ENCODE peak calls at places on chromosomes 4 and X, in nine cellular contexts. B is upper lobe of left lung, Q is testis, A is tibial nerve, K is IMR-90, S is heart left ventricle, C is esophagus squamous epithelium, P is transverse colon, H is K562. D is an unnamed sample.

GRCh38 chrX:111445485-111445884 is 33.5 kb upstream of the DCX start:
- DNase-seq in K (peak), Q (no peak), B (no peak), S (no peak), P (no peak), A (peak), H (peak), C (no peak), D (no peak)

GRCh38 chr4:153542131-153542530 is 76.0 kb downstream of the TMEM131L start:
- DNase-seq in H (no peak), K (no peak), B (no peak), P (no peak), S (no peak), A (no peak), C (no peak), Q (no peak), D (no peak)

GRCh38 chrX:63917296-63917695 is 132.3 kb upstream of the ARHGEF9 start:
- DNase-seq in C (no peak), S (no peak), Q (no peak), B (no peak), K (no peak), P (no peak), H (no peak), A (no peak), D (no peak)

GRCh38 chr4:80803337-80803736 is 227.2 kb upstream of the BMP3 start:
- DNase-seq in A (no peak), H (no peak), S (no peak), P (no peak), K (no peak), C (no peak), Q (no peak), B (no peak), D (no peak)

GRCh38 chr4:112813790-112814189 is 176.8 kb downstream of the LARP7 start:
- DNase-seq in H (no peak), Q (no peak), C (no peak), K (peak), A (no peak), S (no peak), P (no peak), B (no peak), D (no peak)

GRCh38 chr4:75892508-75892907 is 9.7 kb downstream of the PPEF2 start:
- DNase-seq in P (no peak), K (no peak), C (no peak), Q (no peak), A (no peak), S (no peak), H (peak), B (no peak), D (no peak)

GRCh38 chrX:121851033-121851432 is 803.6 kb downstream of the GLUD2 start:
- DNase-seq in H (no peak), K (no peak), Q (no peak), S (no peak), B (no peak), C (no peak), P (no peak), A (no peak), D (no peak)

GRCh38 chr4:2330119-2331042 is 68.5 kb upstream of the MXD4 start:
- DNase-seq in Q (no peak), H (no peak), K (peak), A (no peak), P (no peak), C (no peak), S (no peak), B (no peak), D (peak)

GRCh38 chr4:161792991-161793390 is 370.8 kb downstream of the FSTL5 start:
- DNase-seq in S (no peak), A (no peak), C (no peak), K (no peak), B (no peak), P (no peak), Q (no peak), H (no peak), D (no peak)

GRCh38 chrX:22424919-22425318 is 152.2 kb downstream of the CBLL2 start:
- DNase-seq in K (no peak), P (no peak), H (no peak), S (no peak), A (no peak), B (no peak), C (no peak), Q (no peak), D (no peak)

GRCh38 chr4:24476209-24476781 is 108.1 kb downstream of the DHX15 start:
- DNase-seq in B (no peak), H (peak), K (peak), C (no peak), Q (no peak), A (no peak), S (no peak), P (no peak), D (peak)

GRCh38 chr4:133801858-133802257 is 399.7 kb downstream of the PABPC4L start:
- DNase-seq in P (no peak), A (no peak), C (no peak), Q (no peak), S (no peak), K (no peak), B (no peak), H (no peak), D (no peak)

GRCh38 chr4:76204936-76205335 is 8.7 kb downstream of the SCARB2 start:
- DNase-seq in Q (no peak), P (no peak), H (no peak), K (no peak), C (no peak), B (no peak), S (no peak), A (no peak), D (no peak)

GRCh38 chrX:15235001-15235400 is 34.9 kb downstream of the ASB9 start:
- DNase-seq in P (no peak), B (no peak), S (no peak), C (no peak), H (no peak), Q (no peak), A (no peak), K (no peak), D (no peak)

GRCh38 chr4:140567722-140568121 is 1.0 kb downstream of the UCP1 start:
- DNase-seq in A (no peak), B (peak), Q (peak), K (no peak), P (no peak), C (no peak), S (no peak), H (no peak), D (no peak)

GRCh38 chrX:41148553-41148952 is 63.3 kb downstream of the USP9X start:
- DNase-seq in S (no peak), A (no peak), B (no peak), C (no peak), H (no peak), K (peak), P (no peak), Q (no peak), D (peak)

GRCh38 chrX:9902651-9903050 is 64.5 kb upstream of the CLDN34 start:
- DNase-seq in K (peak), S (no peak), B (no peak), A (no peak), P (no peak), H (no peak), C (no peak), Q (peak), D (no peak)

GRCh38 chrX:9393571-9393970 is 71.3 kb upstream of the TBL1X start:
- DNase-seq in Q (no peak), P (no peak), C (no peak), S (no peak), A (no peak), H (no peak), K (no peak), B (no peak), D (no peak)

GRCh38 chrX:70421618-70422017 is 1.5 kb upstream of the GDPD2 start:
- DNase-seq in S (no peak), B (no peak), A (no peak), K (no peak), Q (no peak), C (no peak), H (no peak), P (no peak), D (no peak)

GRCh38 chr4:14771091-14771490 is 231.2 kb upstream of the CPEB2 start:
- DNase-seq in P (no peak), Q (no peak), H (no peak), C (no peak), B (no peak), A (no peak), K (no peak), S (no peak), D (no peak)

GRCh38 chr4:120673696-120674095 is 248.8 kb downstream of the PRDM5 start:
- DNase-seq in P (no peak), K (no peak), A (no peak), H (no peak), Q (no peak), C (no peak), B (no peak), S (peak), D (no peak)

GRCh38 chrX:15816886-15817285 is 26.6 kb downstream of the ZRSR2 start:
- DNase-seq in A (no peak), C (no peak), B (peak), Q (no peak), P (no peak), K (no peak), S (no peak), H (no peak), D (no peak)

GRCh38 chr4:187618701-187619278 is 376.8 kb upstream of the ZFP42 start:
- DNase-seq in S (no peak), B (no peak), Q (no peak), H (no peak), P (no peak), A (no peak), C (no peak), K (peak), D (no peak)

GRCh38 chrX:85244411-85245210 is 820 bp downstream of the ZNF711 start:
- DNase-seq in P (no peak), Q (peak), S (no peak), B (no peak), C (no peak), K (peak), H (peak), A (no peak), D (no peak)

GRCh38 chr4:23278845-23279244 is 586.1 kb downstream of the GBA3 start:
- DNase-seq in C (no peak), K (no peak), S (no peak), H (no peak), A (no peak), P (no peak), B (no peak), Q (no peak), D (no peak)

GRCh38 chr4:6281436-6282144 is 11.9 kb downstream of the WFS1 start:
- DNase-seq in K (no peak), H (no peak), Q (peak), A (no peak), P (peak), S (peak), C (no peak), B (no peak), D (no peak)

GRCh38 chrX:74422576-74423288 is 1.4 kb downstream of the SLC16A2 start:
- DNase-seq in H (no peak), Q (peak), A (no peak), P (peak), C (no peak), B (peak), S (peak), K (peak), D (peak)

GRCh38 chrX:33204889-33205288 is 6.5 kb downstream of the DMD start:
- DNase-seq in K (peak), P (no peak), C (no peak), H (no peak), S (peak), B (no peak), A (no peak), Q (no peak), D (no peak)

GRCh38 chr4:100880012-100880411 is 362.2 kb upstream of the EMCN start:
- DNase-seq in K (no peak), A (no peak), C (no peak), P (no peak), B (no peak), S (no peak), H (no peak), Q (no peak), D (no peak)

GRCh38 chr4:169340834-169341233 is 70.1 kb upstream of the SH3RF1 start:
- DNase-seq in C (no peak), P (no peak), A (no peak), K (no peak), Q (no peak), H (no peak), S (no peak), B (no peak), D (no peak)

GRCh38 chr4:95540227-95540626 is 8.5 kb downstream of the UNC5C start:
- DNase-seq in B (no peak), H (no peak), K (no peak), A (no peak), C (no peak), P (no peak), S (no peak), Q (no peak), D (no peak)

GRCh38 chrX:52034211-52034610 is 34.8 kb downstream of the MAGED4B start:
- DNase-seq in K (no peak), H (no peak), A (no peak), P (no peak), B (no peak), Q (no peak), C (no peak), S (no peak), D (no peak)

GRCh38 chrX:102154900-102155805 is 624 bp downstream of the BEX5 start:
- DNase-seq in B (peak), H (no peak), A (no peak), K (no peak), Q (peak), S (no peak), P (peak), C (no peak), D (no peak)

GRCh38 chr4:77156912-77157858 is at the start of gene CCNG2:
- DNase-seq in B (peak), K (peak), C (peak), P (peak), S (peak), A (peak), Q (peak), H (peak), D (peak)

GRCh38 chr4:19309365-19309764 is 942.3 kb upstream of the SLIT2 start:
- DNase-seq in A (no peak), H (no peak), P (no peak), C (no peak), Q (no peak), K (peak), S (no peak), B (no peak), D (no peak)

GRCh38 chr4:123997116-123997515 is 600.5 kb downstream of the SPRY1 start:
- DNase-seq in P (no peak), C (no peak), A (no peak), H (no peak), B (no peak), S (no peak), Q (no peak), K (no peak), D (no peak)

GRCh38 chr4:23920716-23921446 is 31.0 kb upstream of the PPARGC1A start:
- DNase-seq in Q (no peak), K (no peak), H (no peak), P (no peak), A (no peak), S (no peak), B (no peak), C (no peak), D (no peak)

DNA sequence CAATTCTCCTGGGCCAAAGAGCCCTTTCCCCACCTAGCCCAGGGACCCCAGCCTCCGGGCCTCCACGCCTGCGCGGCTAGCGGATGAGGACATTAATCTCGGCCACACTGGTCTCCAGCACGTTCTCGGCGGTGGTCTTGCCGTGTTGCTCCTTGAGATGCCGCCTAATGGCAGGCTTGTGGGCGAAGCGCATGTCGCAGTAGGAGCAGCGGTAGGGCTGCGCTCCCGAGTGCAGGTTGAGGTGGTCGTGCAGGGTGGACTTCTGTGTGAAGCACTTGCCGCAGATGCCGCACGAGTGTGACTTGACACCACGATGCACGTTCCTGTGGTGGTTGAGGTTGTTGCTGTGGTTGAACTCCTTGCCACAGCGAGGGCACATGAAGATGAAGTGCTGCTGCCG is 72.1 kb downstream of the UBE2K start:
- DNase-seq in P (no peak), K (no peak), H (no peak), S (no peak), B (no peak), A (no peak), C (no peak), Q (no peak), D (no peak)
- TF ChIP-seq POLR2A in P (no peak), K (no peak), H (peak), S (no peak), B (no peak), A (no peak), C (no peak), Q (no peak), D (no peak)

GRCh38 chr4:40311811-40312346 is 23.3 kb upstream of the CHRNA9 start:
- DNase-seq in C (no peak), S (no peak), A (no peak), Q (no peak), K (no peak), P (no peak), H (peak), B (peak), D (no peak)
- TF ChIP-seq POLR2A in C (no peak), S (no peak), A (no peak), Q (no peak), K (no peak), P (no peak), H (no peak), B (no peak), D (no peak)

GRCh38 chr4:10104211-10104990 is 12.2 kb downstream of the WDR1 start:
- DNase-seq in Q (no peak), P (no peak), S (no peak), C (no peak), B (no peak), H (no peak), K (no peak), A (no peak), D (no peak)
- TF ChIP-seq POLR2A in Q (no peak), P (no peak), S (no peak), C (no peak), B (no peak), H (no peak), K (no peak), A (no peak), D (no peak)

GRCh38 chr4:931194-931959 is 739 bp downstream of the GAK start:
- DNase-seq in H (peak), S (no peak), P (peak), C (no peak), B (no peak), K (peak), A (no peak), Q (no peak), D (peak)

GRCh38 chr4:932713-933070 is 432 bp downstream of the TMEM175 start:
- DNase-seq in B (no peak), C (no peak), A (no peak), S (no peak), P (no peak), Q (no peak), K (peak), H (peak), D (no peak)

GRCh38 chr4:930827-931193 is 1.3 kb downstream of the GAK start:
- DNase-seq in H (no peak), Q (no peak), P (peak), A (no peak), B (no peak), K (no peak), S (no peak), C (no peak), D (no peak)

GRCh38 chr4:929970-930625 is 2.0 kb downstream of the GAK start:
- DNase-seq in Q (no peak), H (no peak), K (peak), C (no peak), A (no peak), B (peak), S (no peak), P (no peak), D (no peak)

DNA sequence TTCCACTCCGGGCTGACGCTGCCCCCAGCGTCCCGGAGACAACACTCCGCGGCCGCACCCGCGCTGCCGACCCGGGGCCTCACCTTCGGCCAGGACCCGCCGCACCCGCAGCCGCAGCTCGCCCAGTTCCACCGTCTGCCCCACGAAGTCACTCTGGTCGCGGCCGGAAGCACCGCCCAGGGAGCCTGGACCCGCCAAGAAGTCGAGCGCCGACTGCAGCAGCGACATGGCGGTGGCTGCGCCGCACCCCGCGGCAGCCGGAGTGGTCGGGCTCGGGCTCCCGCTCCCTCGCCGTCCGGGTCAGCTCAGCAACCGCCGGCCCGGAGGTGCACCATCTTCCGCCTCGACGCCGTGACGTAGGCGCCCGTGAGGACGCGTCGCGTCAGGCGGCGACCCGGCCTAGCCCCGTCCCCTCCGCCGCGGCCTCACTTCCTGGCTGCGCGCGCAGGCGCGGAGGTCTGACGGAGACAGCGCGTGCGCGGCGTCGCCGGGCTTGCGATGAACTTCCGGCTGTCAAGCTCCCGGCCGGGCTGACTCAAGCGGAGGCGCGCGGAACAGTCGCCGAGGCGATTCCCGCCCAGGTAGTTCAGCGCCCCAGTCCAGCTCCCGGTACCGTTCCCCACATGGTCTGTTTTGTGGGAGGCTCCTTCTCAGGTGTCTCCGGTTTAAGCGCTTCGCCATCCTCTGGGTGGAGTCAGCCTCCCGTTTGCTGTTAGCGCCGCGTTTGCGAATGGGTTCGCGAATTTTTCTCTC is at the start of the genes GAK and TMEM175:
- DNase-seq in B (peak), S (peak), K (peak), Q (peak), C (peak), P (peak), A (peak), H (peak), D (peak)
- TF ChIP-seq POLR2A in B (peak), S (peak), K (peak), Q (no peak), C (no peak), P (peak), A (peak), H (peak), D (peak)

DNA sequence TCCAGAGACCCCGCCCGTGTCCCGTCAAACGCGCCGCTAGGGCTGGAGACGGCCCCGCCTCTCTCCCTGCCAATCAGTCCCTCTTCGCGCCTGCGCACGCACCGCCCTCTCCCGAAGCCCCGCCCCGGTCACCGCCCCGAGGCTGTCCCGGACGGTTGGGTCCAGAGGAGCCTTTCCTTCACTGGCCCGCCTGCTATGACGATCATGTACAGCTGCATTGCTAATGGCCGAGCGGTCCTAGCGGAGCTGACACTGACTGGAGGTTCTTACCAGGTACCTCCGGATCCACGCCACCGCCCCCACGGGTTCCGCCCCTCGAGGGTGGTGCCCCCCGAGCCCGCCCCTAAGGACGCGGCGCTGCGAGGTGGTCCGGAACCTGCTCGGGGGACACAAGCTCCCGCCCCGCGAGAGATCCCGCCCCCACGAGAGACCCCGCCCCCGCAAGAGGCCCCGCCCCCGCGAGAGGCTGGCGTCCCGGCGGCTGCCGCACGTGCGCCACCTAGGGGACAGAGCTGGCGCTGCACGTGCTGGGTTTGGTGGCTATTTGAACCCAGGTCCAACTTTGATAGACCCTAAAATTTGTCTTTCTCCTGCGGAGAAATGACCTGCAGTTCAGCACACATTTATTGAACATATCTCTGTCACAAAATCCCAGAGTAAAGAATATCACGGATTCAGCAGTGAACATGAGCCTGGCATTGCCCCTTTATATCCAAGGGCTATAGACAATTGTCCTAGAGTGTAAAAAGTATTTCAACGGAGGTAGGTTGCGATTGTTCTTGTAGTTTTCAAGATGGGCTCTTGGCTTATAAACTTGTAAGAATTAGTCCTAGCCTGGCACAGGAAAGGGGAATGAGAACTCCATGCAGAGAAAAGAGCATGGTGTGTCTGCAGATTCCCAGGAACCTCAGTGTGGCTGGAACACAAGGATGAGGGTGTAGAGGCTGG is 88.7 kb downstream of the HNRNPD start:
- DNase-seq in A (peak), C (peak), P (peak), B (peak), Q (peak), H (peak), S (peak), K (peak), D (peak)
- TF ChIP-seq POLR2A in A (peak), C (no peak), P (no peak), B (no peak), Q (no peak), H (no peak), S (peak), K (no peak), D (no peak)

GRCh38 chr4:10741961-10742699 is 57.6 kb upstream of the CLNK start:
- DNase-seq in A (no peak), B (no peak), C (no peak), Q (no peak), H (no peak), K (no peak), S (no peak), P (no peak), D (no peak)
- TF ChIP-seq POLR2A in A (no peak), B (no peak), C (no peak), Q (no peak), H (no peak), K (no peak), S (no peak), P (no peak), D (no peak)